ENCODE peak calls at places on chromosomes 4 and X, in ten cellular contexts. X, Z, D, T, L, Q, N, C, K and P are unnamed samples.

GRCh38 chrX:101539116-101539515 is 11.2 kb upstream of the ARMCX1 start:
- DNase-seq in D (no peak), T (no peak), X (no peak), Z (no peak), K (no peak), L (no peak), Q (no peak), C (no peak), N (no peak), P (no peak)

GRCh38 chr4:39613093-39613656 is 25.5 kb downstream of the SMIM14 start:
- DNase-seq in K (no peak), L (no peak), Q (no peak), N (no peak), D (no peak), T (peak; percentile 45), Z (no peak), X (no peak), C (no peak), P (no peak)

GRCh38 chr4:184641022-184641421 is 8.2 kb downstream of the CASP3 start:
- DNase-seq in Z (no peak), D (no peak), C (no peak), X (no peak), L (no peak), Q (no peak), N (no peak), T (no peak), K (no peak), P (no peak)

GRCh38 chr4:176792348-176793059 is at the start of gene VEGFC:
- DNase-seq in N (peak; percentile 2), Q (peak; percentile 89), T (no peak), L (no peak), X (no peak), D (no peak), Z (no peak), C (peak; percentile 31), K (peak; percentile 77), P (peak; percentile 56)

GRCh38 chr4:88610771-88611170 is 18.5 kb downstream of the HERC3 start:
- DNase-seq in K (no peak), Q (no peak), Z (no peak), T (no peak), N (no peak), L (no peak), D (no peak), C (no peak), X (no peak), P (no peak)

GRCh38 chr4:71765349-71765748 is 18.5 kb downstream of the GC start:
- DNase-seq in T (no peak), L (no peak), N (no peak), D (no peak), X (no peak), C (no peak), Q (no peak), K (peak; percentile 48), Z (no peak), P (peak; percentile 4)

GRCh38 chrX:75655627-75656026 is 129.4 kb downstream of the MAGEE2 start:
- DNase-seq in Z (no peak), D (no peak), C (no peak), N (no peak), X (no peak), Q (no peak), K (no peak), T (no peak), L (no peak), P (no peak)

GRCh38 chrX:45889471-45889870 is 655.8 kb downstream of the ZNF674 start:
- DNase-seq in C (no peak), Z (no peak), T (no peak), N (no peak), D (no peak), X (no peak), Q (no peak), K (no peak), L (no peak), P (no peak)

GRCh38 chr4:169956441-169956840 is 69.8 kb downstream of the MFAP3L start:
- DNase-seq in T (no peak), X (no peak), D (no peak), Z (no peak), K (peak; percentile 17), Q (peak; percentile 33), C (no peak), N (no peak), L (no peak), P (no peak)

GRCh38 chr4:25792200-25792791 is 70.5 kb downstream of the SEL1L3 start:
- DNase-seq in Q (peak; percentile 46), N (no peak), L (no peak), Z (no peak), D (no peak), K (peak; percentile 75), C (peak; percentile 49), T (peak; percentile 38), X (peak; percentile 35), P (peak; percentile 51)

GRCh38 chr4:3613980-3614730 is 81.9 kb upstream of the LRPAP1 start:
- DNase-seq in C (no peak), T (no peak), L (no peak), D (no peak), N (peak; percentile 82), Z (no peak), X (no peak), Q (no peak), K (no peak), P (no peak)

GRCh38 chr4:85092943-85093342 is 126.5 kb upstream of the WDFY3 start:
- DNase-seq in D (no peak), Q (peak; percentile 7), K (no peak), X (no peak), T (no peak), L (no peak), Z (no peak), C (no peak), N (no peak), P (no peak)

GRCh38 chr4:66585767-66586166 is 915.5 kb upstream of the EPHA5 start:
- DNase-seq in N (no peak), C (no peak), D (no peak), T (no peak), K (no peak), L (no peak), X (no peak), Z (no peak), Q (no peak), P (no peak)

GRCh38 chr4:72604324-72604723 is 35.3 kb upstream of the ADAMTS3 start:
- DNase-seq in C (no peak), K (no peak), D (no peak), L (no peak), T (peak; percentile 6), N (no peak), Q (no peak), X (no peak), Z (no peak), P (peak; percentile 0)

GRCh38 chrX:134377537-134377936 is 82.4 kb upstream of the HPRT1 start:
- DNase-seq in T (no peak), X (no peak), K (peak; percentile 63), D (no peak), N (no peak), C (peak; percentile 29), Z (no peak), Q (peak; percentile 44), L (no peak), P (peak; percentile 67)

GRCh38 chr4:127622621-127622922 is 10.2 kb upstream of the INTU start:
- DNase-seq in K (peak; percentile 92), C (peak; percentile 51), Z (no peak), N (no peak), X (no peak), L (no peak), T (no peak), Q (no peak), D (no peak), P (peak; percentile 46)

GRCh38 chrX:39609941-39610340 is 487.8 kb downstream of the BCOR start:
- DNase-seq in C (no peak), K (no peak), L (no peak), N (no peak), Q (no peak), T (no peak), D (no peak), Z (no peak), X (no peak), P (no peak)

GRCh38 chrX:120308558-120308957 is 2.7 kb downstream of the TMEM255A start:
- DNase-seq in L (no peak), T (no peak), X (no peak), Q (peak; percentile 86), K (peak; percentile 39), N (no peak), C (no peak), Z (no peak), D (no peak), P (no peak)

GRCh38 chrX:9467181-9467580 is 2.3 kb downstream of the TBL1X start:
- DNase-seq in Q (peak; percentile 12), T (no peak), C (no peak), X (no peak), L (no peak), D (no peak), Z (no peak), K (peak; percentile 25), N (no peak), P (no peak)

GRCh38 chrX:136650811-136651210 is 2.9 kb downstream of the CD40LG start:
- DNase-seq in D (no peak), L (no peak), K (no peak), T (no peak), Q (no peak), Z (no peak), X (no peak), C (no peak), N (no peak), P (no peak)

GRCh38 chrX:145631461-145631951 is 186.1 kb upstream of the SLITRK2 start:
- DNase-seq in L (no peak), T (no peak), D (no peak), Z (no peak), K (no peak), C (no peak), X (no peak), Q (no peak), N (no peak), P (no peak)

GRCh38 chr4:47154816-47155370 is 123.5 kb downstream of the GABRB1 start:
- DNase-seq in K (no peak), T (no peak), Z (no peak), L (no peak), N (no peak), Q (peak; percentile 3), D (no peak), X (no peak), C (no peak), P (no peak)

GRCh38 chr4:109915385-109916002 is 2.8 kb downstream of the EGF start:
- DNase-seq in K (no peak), T (no peak), D (no peak), X (no peak), Q (no peak), C (no peak), L (no peak), N (no peak), Z (no peak), P (no peak)